ENCODE peak calls at places on chromosomes 5 and 9, in six cellular contexts. H is HepG2, D is HCT116, N is GM12878, T is H1, X is K562. V is an unnamed sample.

GRCh38 chr5:76175051-76175666 is 92.0 kb downstream of the SV2C start:
- DNase-seq in H (peak), D (peak), N (peak), T (peak), X (peak), V (peak)

GRCh38 chr5:159911349-159911748 is 4.9 kb upstream of the ADRA1B start:
- DNase-seq in H (no peak), D (no peak), N (no peak), T (no peak), X (no peak), V (no peak)

GRCh38 chr5:40258205-40258604 is 421.5 kb upstream of the PTGER4 start:
- DNase-seq in H (no peak), D (no peak), N (no peak), T (no peak), X (no peak), V (no peak)

GRCh38 chr9:97900738-97901565 is 21.3 kb downstream of the TRMO start:
- DNase-seq in H (peak), D (peak), N (no peak), T (no peak), X (peak), V (no peak)

GRCh38 chr9:124769451-124770358 is 1.4 kb downstream of the NR6A1 start:
- DNase-seq in H (peak), D (peak), N (no peak), T (no peak), X (peak), V (no peak)

GRCh38 chr9:25964239-25964638 is 286.0 kb upstream of the TUSC1 start:
- DNase-seq in H (peak), D (peak), N (no peak), T (peak), X (no peak), V (peak)

GRCh38 chr5:139677404-139678282 is 29.5 kb downstream of the CXXC5 start:
- DNase-seq in H (no peak), D (no peak), N (no peak), T (no peak), X (peak), V (no peak)

GRCh38 chr9:6195714-6196360 is 19.8 kb upstream of the IL33 start:
- DNase-seq in H (no peak), D (no peak), N (no peak), T (no peak), X (no peak), V (no peak)

GRCh38 chr5:125225424-125225823 is 479.0 kb upstream of the ZNF608 start:
- DNase-seq in H (no peak), D (no peak), N (no peak), T (no peak), X (no peak), V (no peak)

GRCh38 chr5:4700082-4700481 is 440.0 kb upstream of the ADAMTS16 start:
- DNase-seq in H (peak), D (no peak), N (no peak), T (peak), X (peak), V (peak)

GRCh38 chr5:56078675-56079500 is 84.1 kb upstream of the IL6ST start:
- DNase-seq in H (peak), D (no peak), N (no peak), T (no peak), X (no peak), V (no peak)

GRCh38 chr5:133801955-133802751 is 166.3 kb downstream of the C5orf15 start:
- DNase-seq in H (no peak), D (no peak), N (no peak), T (no peak), X (no peak), V (no peak)

GRCh38 chr9:137222190-137223077 is at the start of gene RNF208:
- DNase-seq in H (no peak), D (no peak), N (no peak), T (no peak), X (no peak), V (no peak)
- TF ChIP-seq ZNF274 in H (no peak), D (no peak), N (no peak), T (no peak), X (no peak), V (no peak)

GRCh38 chr5:97191893-97192292 is 8.8 kb upstream of the RIOK2 start:
- DNase-seq in H (no peak), D (no peak), N (no peak), T (no peak), X (no peak), V (no peak)

GRCh38 chr5:97194366-97194765 is 11.3 kb upstream of the RIOK2 start:
- DNase-seq in H (no peak), D (no peak), N (no peak), T (no peak), X (no peak), V (no peak)

GRCh38 chr5:97192580-97193421 is 9.8 kb upstream of the RIOK2 start:
- DNase-seq in H (no peak), D (no peak), N (peak), T (no peak), X (no peak), V (peak)
- TF ChIP-seq ZNF274 in H (no peak), D (no peak), N (no peak), T (no peak), X (no peak), V (no peak)

DNA sequence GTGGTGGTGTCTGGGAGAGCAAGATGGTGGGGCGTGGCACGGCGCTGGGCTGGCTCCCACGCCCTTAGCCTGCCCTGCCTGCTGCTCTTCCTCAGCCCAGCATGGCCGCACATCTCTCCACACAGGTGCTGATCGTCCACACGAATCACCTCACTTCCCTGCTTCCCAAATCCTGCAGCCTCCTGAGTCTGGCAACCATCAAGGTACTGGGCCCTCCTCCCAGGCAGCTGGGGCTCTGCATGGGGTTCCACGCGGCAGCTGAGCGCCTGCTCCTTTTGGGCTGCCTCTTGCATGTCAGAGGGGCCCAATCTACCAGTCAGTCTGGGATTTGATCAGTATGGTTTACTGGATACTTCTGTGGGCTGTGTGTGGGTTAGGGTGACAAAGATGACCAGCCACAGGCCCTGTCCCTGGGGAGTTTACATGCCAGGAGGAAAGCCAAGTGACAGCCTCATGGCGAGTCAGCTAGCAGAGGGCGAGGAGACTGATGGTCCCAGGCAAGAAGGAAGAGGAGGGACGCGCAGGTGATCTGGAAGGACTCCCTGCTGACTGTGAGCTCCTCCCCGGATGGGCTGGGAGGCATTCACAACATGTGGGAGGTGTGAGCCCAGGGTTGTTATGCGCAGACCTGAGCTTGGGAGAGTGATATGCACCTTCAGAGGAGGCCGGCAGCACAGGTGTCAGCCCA is 6.0 kb downstream of the LRSAM1 start:
- DNase-seq in H (no peak), D (no peak), N (no peak), T (no peak), X (no peak), V (no peak)
- TF ChIP-seq ZNF274 in H (no peak), D (no peak), N (no peak), T (no peak), X (no peak), V (no peak)

GRCh38 chr5:96753848-96754247 is 53.9 kb downstream of the ERAP1 start:
- DNase-seq in H (no peak), D (no peak), N (no peak), T (no peak), X (no peak), V (no peak)

GRCh38 chr5:96751203-96752169 is 56.3 kb downstream of the ERAP1 start:
- DNase-seq in H (no peak), D (no peak), N (no peak), T (no peak), X (no peak), V (no peak)

GRCh38 chr5:96750110-96750822 is 57.5 kb downstream of the ERAP1 start:
- DNase-seq in H (no peak), D (no peak), N (no peak), T (no peak), X (no peak), V (no peak)

GRCh38 chr5:96753017-96753397 is 54.7 kb downstream of the ERAP1 start:
- DNase-seq in H (no peak), D (no peak), N (no peak), T (no peak), X (no peak), V (no peak)

GRCh38 chr5:96752341-96753016 is 55.3 kb downstream of the ERAP1 start:
- DNase-seq in H (peak), D (peak), N (no peak), T (no peak), X (peak), V (peak)
- TF ChIP-seq ZNF274 in H (no peak), D (no peak), N (no peak), T (no peak), X (no peak), V (no peak)

GRCh38 chr9:16532272-16532671 is 338.2 kb downstream of the BNC2 start:
- DNase-seq in H (no peak), D (no peak), N (no peak), T (no peak), X (no peak), V (no peak)

GRCh38 chr9:16526380-16526779 is 344.1 kb downstream of the BNC2 start:
- DNase-seq in H (no peak), D (no peak), N (no peak), T (no peak), X (no peak), V (no peak)

GRCh38 chr9:16535555-16535954 is 334.9 kb downstream of the BNC2 start:
- DNase-seq in H (no peak), D (no peak), N (no peak), T (no peak), X (no peak), V (no peak)

GRCh38 chr9:16532681-16533450 is 337.6 kb downstream of the BNC2 start:
- DNase-seq in H (no peak), D (no peak), N (no peak), T (no peak), X (no peak), V (no peak)

GRCh38 chr9:16530669-16531461 is 339.6 kb downstream of the BNC2 start:
- DNase-seq in H (no peak), D (no peak), N (no peak), T (no peak), X (no peak), V (no peak)
- TF ChIP-seq ZNF274 in H (no peak), D (no peak), N (no peak), T (no peak), X (no peak), V (no peak)

GRCh38 chr9:33750307-33750838 is 45.0 kb upstream of the PRSS3 start:
- DNase-seq in H (no peak), D (no peak), N (no peak), T (no peak), X (no peak), V (no peak)

GRCh38 chr9:33748633-33749304 is 46.6 kb upstream of the PRSS3 start:
- DNase-seq in H (no peak), D (no peak), N (no peak), T (no peak), X (no peak), V (no peak)

GRCh38 chr9:33752130-33752637 is 43.2 kb upstream of the PRSS3 start:
- DNase-seq in H (peak), D (no peak), N (no peak), T (no peak), X (no peak), V (no peak)

GRCh38 chr9:33751536-33752129 is 43.7 kb upstream of the PRSS3 start:
- DNase-seq in H (no peak), D (no peak), N (no peak), T (no peak), X (no peak), V (no peak)

GRCh38 chr9:33750839-33751339 is 44.5 kb upstream of the PRSS3 start:
- DNase-seq in H (no peak), D (no peak), N (no peak), T (no peak), X (no peak), V (no peak)
- TF ChIP-seq ZNF274 in H (no peak), D (no peak), N (no peak), T (no peak), X (no peak), V (no peak)

V was measured in NT2/D1.